ENCODE peak calls at places on chromosome 12, in eight cellular contexts. One of them, this sample, is unnamed.
A peak's percentile ranks its signal among the peaks of the same experiment; 100 is the strongest.

GRCh38 chr12:130017571-130018449 is 114.0 kb upstream of the TMEM132D start:
- DNase-seq in trophoblast cell: no peak
- DNase-seq in neuronal stem cell: no peak
- DNase-seq in esophagus squamous epithelium: no peak
- DNase-seq in mesendoderm: no peak
- DNase-seq in IMR-90: no peak
- DNase-seq in psoas muscle: peak; percentile 65
- DNase-seq in lower lobe of right lung: no peak
- DNase-seq in this sample: no peak

GRCh38 chr12:28872654-28873268 is 276.3 kb upstream of the FAR2 start:
- DNase-seq in trophoblast cell: peak; percentile 87
- DNase-seq in neuronal stem cell: peak; percentile 21
- DNase-seq in esophagus squamous epithelium: no peak
- DNase-seq in mesendoderm: peak; percentile 75
- DNase-seq in IMR-90: peak; percentile 67
- DNase-seq in psoas muscle: no peak
- DNase-seq in lower lobe of right lung: no peak
- DNase-seq in this sample: peak; percentile 72

GRCh38 chr12:118682656-118683055 is 298.7 kb upstream of the SRRM4 start:
- DNase-seq in trophoblast cell: no peak
- DNase-seq in neuronal stem cell: no peak
- DNase-seq in esophagus squamous epithelium: no peak
- DNase-seq in mesendoderm: no peak
- DNase-seq in IMR-90: no peak
- DNase-seq in psoas muscle: no peak
- DNase-seq in lower lobe of right lung: no peak
- DNase-seq in this sample: no peak

GRCh38 chr12:92596388-92596787 is 106.4 kb upstream of the PLEKHG7 start:
- DNase-seq in trophoblast cell: no peak
- DNase-seq in neuronal stem cell: no peak
- DNase-seq in esophagus squamous epithelium: no peak
- DNase-seq in mesendoderm: no peak
- DNase-seq in IMR-90: peak; percentile 83
- DNase-seq in psoas muscle: no peak
- DNase-seq in lower lobe of right lung: no peak
- DNase-seq in this sample: no peak

GRCh38 chr12:119354187-119354586 is 19.7 kb downstream of the CCDC60 start:
- DNase-seq in trophoblast cell: no peak
- DNase-seq in neuronal stem cell: no peak
- DNase-seq in esophagus squamous epithelium: no peak
- DNase-seq in mesendoderm: no peak
- DNase-seq in IMR-90: no peak
- DNase-seq in psoas muscle: no peak
- DNase-seq in lower lobe of right lung: no peak
- DNase-seq in this sample: no peak

GRCh38 chr12:49697808-49698207 is 9.4 kb downstream of the FMNL3 start:
- DNase-seq in trophoblast cell: no peak
- DNase-seq in neuronal stem cell: no peak
- DNase-seq in esophagus squamous epithelium: no peak
- DNase-seq in mesendoderm: no peak
- DNase-seq in IMR-90: no peak
- DNase-seq in psoas muscle: no peak
- DNase-seq in lower lobe of right lung: no peak
- DNase-seq in this sample: no peak

GRCh38 chr12:46664771-46665287 is 161.0 kb downstream of the SLC38A4 start:
- DNase-seq in trophoblast cell: peak; percentile 34
- DNase-seq in neuronal stem cell: no peak
- DNase-seq in esophagus squamous epithelium: no peak
- DNase-seq in mesendoderm: peak; percentile 37
- DNase-seq in IMR-90: peak; percentile 96
- DNase-seq in psoas muscle: no peak
- DNase-seq in lower lobe of right lung: no peak
- DNase-seq in this sample: no peak

GRCh38 chr12:112151766-112152541 is 26.6 kb downstream of the TRAFD1 start:
- DNase-seq in trophoblast cell: no peak
- DNase-seq in neuronal stem cell: no peak
- DNase-seq in esophagus squamous epithelium: no peak
- DNase-seq in mesendoderm: no peak
- DNase-seq in IMR-90: no peak
- DNase-seq in psoas muscle: no peak
- DNase-seq in lower lobe of right lung: no peak
- DNase-seq in this sample: no peak

GRCh38 chr12:23950775-23951391 is 1.4 kb upstream of the SOX5 start:
- DNase-seq in trophoblast cell: peak; percentile 7
- DNase-seq in neuronal stem cell: peak; percentile 73
- DNase-seq in esophagus squamous epithelium: no peak
- DNase-seq in mesendoderm: no peak
- DNase-seq in IMR-90: peak; percentile 17
- DNase-seq in psoas muscle: no peak
- DNase-seq in lower lobe of right lung: no peak
- DNase-seq in this sample: peak; percentile 29

GRCh38 chr12:124919646-124920352 is 5.3 kb upstream of the UBC start:
- DNase-seq in trophoblast cell: peak; percentile 94
- DNase-seq in neuronal stem cell: no peak
- DNase-seq in esophagus squamous epithelium: no peak
- DNase-seq in mesendoderm: peak; percentile 46
- DNase-seq in IMR-90: peak; percentile 38
- DNase-seq in psoas muscle: no peak
- DNase-seq in lower lobe of right lung: no peak
- DNase-seq in this sample: peak; percentile 37

GRCh38 chr12:20508962-20509361 is 140.6 kb downstream of the PDE3A start:
- DNase-seq in trophoblast cell: no peak
- DNase-seq in neuronal stem cell: no peak
- DNase-seq in esophagus squamous epithelium: no peak
- DNase-seq in mesendoderm: no peak
- DNase-seq in IMR-90: no peak
- DNase-seq in psoas muscle: no peak
- DNase-seq in lower lobe of right lung: no peak
- DNase-seq in this sample: no peak

GRCh38 chr12:65637774-65638173 is 186.5 kb upstream of the HMGA2 start:
- DNase-seq in trophoblast cell: no peak
- DNase-seq in neuronal stem cell: no peak
- DNase-seq in esophagus squamous epithelium: no peak
- DNase-seq in mesendoderm: no peak
- DNase-seq in IMR-90: peak; percentile 86
- DNase-seq in psoas muscle: no peak
- DNase-seq in lower lobe of right lung: no peak
- DNase-seq in this sample: no peak

GRCh38 chr12:40768125-40768864 is 76.1 kb downstream of the CNTN1 start:
- DNase-seq in trophoblast cell: no peak
- DNase-seq in neuronal stem cell: peak; percentile 1
- DNase-seq in esophagus squamous epithelium: no peak
- DNase-seq in mesendoderm: no peak
- DNase-seq in IMR-90: no peak
- DNase-seq in psoas muscle: no peak
- DNase-seq in lower lobe of right lung: no peak
- DNase-seq in this sample: no peak

GRCh38 chr12:86772688-86773087 is 516.5 kb upstream of the MGAT4C start:
- DNase-seq in trophoblast cell: peak; percentile 1
- DNase-seq in neuronal stem cell: no peak
- DNase-seq in esophagus squamous epithelium: no peak
- DNase-seq in mesendoderm: peak; percentile 1
- DNase-seq in IMR-90: peak; percentile 43
- DNase-seq in psoas muscle: no peak
- DNase-seq in lower lobe of right lung: no peak
- DNase-seq in this sample: no peak

GRCh38 chr12:45402288-45402687 is 186.4 kb downstream of the ANO6 start:
- DNase-seq in trophoblast cell: no peak
- DNase-seq in neuronal stem cell: no peak
- DNase-seq in esophagus squamous epithelium: no peak
- DNase-seq in mesendoderm: no peak
- DNase-seq in IMR-90: peak; percentile 50
- DNase-seq in psoas muscle: no peak
- DNase-seq in lower lobe of right lung: no peak
- DNase-seq in this sample: no peak

GRCh38 chr12:48126953-48127630 is 7.9 kb downstream of the PFKM start:
- DNase-seq in trophoblast cell: no peak
- DNase-seq in neuronal stem cell: no peak
- DNase-seq in esophagus squamous epithelium: no peak
- DNase-seq in mesendoderm: no peak
- DNase-seq in IMR-90: no peak
- DNase-seq in psoas muscle: no peak
- DNase-seq in lower lobe of right lung: no peak
- DNase-seq in this sample: no peak

GRCh38 chr12:1911598-1912575 is 6.6 kb downstream of the CACNA2D4 start:
- DNase-seq in trophoblast cell: no peak
- DNase-seq in neuronal stem cell: no peak
- DNase-seq in esophagus squamous epithelium: no peak
- DNase-seq in mesendoderm: no peak
- DNase-seq in IMR-90: no peak
- DNase-seq in psoas muscle: peak; percentile 88
- DNase-seq in lower lobe of right lung: peak; percentile 26
- DNase-seq in this sample: no peak

DNA sequence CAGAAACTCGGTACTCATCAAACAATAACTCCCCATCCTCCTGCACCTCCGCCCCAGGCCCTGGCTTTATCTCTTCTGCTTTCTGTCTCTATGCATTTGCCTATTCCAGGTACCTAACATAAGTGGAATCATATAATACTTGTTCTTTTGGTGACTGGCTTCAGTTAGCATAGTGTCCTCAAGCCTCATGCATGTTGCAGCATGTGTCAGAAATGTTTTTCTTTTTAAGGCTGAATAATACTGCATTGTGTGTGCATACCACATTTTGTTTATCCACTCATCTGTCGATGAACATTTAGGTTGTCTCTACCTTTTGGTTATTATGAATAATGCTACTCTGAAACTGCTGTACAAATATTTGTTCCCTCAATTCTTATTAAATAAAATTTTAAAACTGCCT is 117.1 kb downstream of the KICS2 start:
- DNase-seq in trophoblast cell: no peak
- DNase-seq in neuronal stem cell: no peak
- DNase-seq in esophagus squamous epithelium: no peak
- DNase-seq in mesendoderm: no peak
- DNase-seq in IMR-90: no peak
- DNase-seq in psoas muscle: no peak
- DNase-seq in lower lobe of right lung: no peak
- DNase-seq in this sample: no peak
- H3K27ac ChIP-seq in trophoblast cell: no peak overlapping the region
- H3K27ac ChIP-seq in neuronal stem cell: no peak overlapping the region
- H3K27ac ChIP-seq in esophagus squamous epithelium: no peak overlapping the region
- H3K27ac ChIP-seq in mesendoderm: no peak overlapping the region
- H3K27ac ChIP-seq in IMR-90: no peak overlapping the region
- H3K27ac ChIP-seq in psoas muscle: no peak overlapping the region
- H3K27ac ChIP-seq in lower lobe of right lung: no peak overlapping the region
- H3K27ac ChIP-seq in this sample: no peak overlapping the region

DNA sequence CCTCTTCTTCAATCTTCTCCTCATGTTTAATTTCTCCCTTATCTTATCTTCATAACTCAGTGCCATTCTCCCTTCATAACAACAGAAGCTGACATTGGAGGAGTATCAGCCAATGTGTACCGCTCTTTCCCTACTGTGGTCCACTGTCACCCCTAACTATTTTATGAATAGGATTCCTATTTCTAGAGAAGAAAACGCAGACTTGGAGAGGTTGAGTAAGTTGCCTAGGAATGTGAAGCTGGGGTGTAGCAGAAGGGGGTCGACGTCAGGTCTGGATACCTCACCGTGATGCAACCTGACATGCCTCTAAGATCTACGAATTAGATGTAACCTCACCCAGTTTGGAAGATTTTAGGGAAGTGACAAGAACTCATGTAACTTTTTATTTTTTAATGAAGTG is 17.1 kb downstream of the LMO3 start:
- DNase-seq in trophoblast cell: no peak
- DNase-seq in neuronal stem cell: no peak
- DNase-seq in esophagus squamous epithelium: no peak
- DNase-seq in mesendoderm: peak; percentile 75
- DNase-seq in IMR-90: peak; percentile 19
- DNase-seq in psoas muscle: no peak
- DNase-seq in lower lobe of right lung: no peak
- DNase-seq in this sample: no peak
- H3K27ac ChIP-seq in trophoblast cell: no peak overlapping the region
- H3K27ac ChIP-seq in neuronal stem cell: no peak overlapping the region
- H3K27ac ChIP-seq in esophagus squamous epithelium: no peak overlapping the region
- H3K27ac ChIP-seq in mesendoderm: no peak overlapping the region
- H3K27ac ChIP-seq in IMR-90: no peak overlapping the region
- H3K27ac ChIP-seq in psoas muscle: no peak overlapping the region
- H3K27ac ChIP-seq in lower lobe of right lung: no peak overlapping the region
- H3K27ac ChIP-seq in this sample: no peak overlapping the region

DNA sequence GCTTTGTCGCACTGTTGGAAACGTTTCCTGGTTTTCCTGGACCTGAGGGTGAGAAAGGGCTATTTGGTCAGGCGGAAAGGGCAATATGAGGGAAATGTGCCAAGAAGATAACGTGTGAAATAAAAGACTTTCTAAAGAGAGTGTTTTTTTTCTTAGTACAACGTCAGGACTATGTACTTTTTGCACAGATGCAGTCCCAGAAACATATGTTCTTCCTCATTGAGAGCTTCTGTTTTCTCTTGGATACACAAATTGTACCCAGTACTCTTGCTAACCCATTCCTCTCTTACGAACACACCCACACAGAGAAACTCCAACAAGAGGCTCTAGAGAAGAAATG is 669 bp upstream of the PKP2 start:
- DNase-seq in trophoblast cell: no peak
- DNase-seq in neuronal stem cell: no peak
- DNase-seq in esophagus squamous epithelium: no peak
- DNase-seq in mesendoderm: no peak
- DNase-seq in IMR-90: no peak
- DNase-seq in psoas muscle: no peak
- DNase-seq in lower lobe of right lung: no peak
- DNase-seq in this sample: no peak
- H3K27ac ChIP-seq in trophoblast cell: peak overlapping the region; percentile 30
- H3K27ac ChIP-seq in neuronal stem cell: no peak overlapping the region
- H3K27ac ChIP-seq in esophagus squamous epithelium: peak overlapping the region; percentile 75
- H3K27ac ChIP-seq in mesendoderm: peak overlapping the region; percentile 12
- H3K27ac ChIP-seq in IMR-90: no peak overlapping the region
- H3K27ac ChIP-seq in psoas muscle: peak overlapping the region; percentile 19
- H3K27ac ChIP-seq in lower lobe of right lung: peak overlapping the region; percentile 49
- H3K27ac ChIP-seq in this sample: peak overlapping the region; percentile 41

GRCh38 chr12:27109339-27110023 is 27.1 kb upstream of the C12orf71 start:
- DNase-seq in trophoblast cell: no peak
- DNase-seq in neuronal stem cell: no peak
- DNase-seq in esophagus squamous epithelium: no peak
- DNase-seq in mesendoderm: no peak
- DNase-seq in IMR-90: no peak
- DNase-seq in psoas muscle: no peak
- DNase-seq in lower lobe of right lung: no peak
- DNase-seq in this sample: no peak
- H3K27ac ChIP-seq in trophoblast cell: no peak overlapping the region
- H3K27ac ChIP-seq in neuronal stem cell: no peak overlapping the region
- H3K27ac ChIP-seq in esophagus squamous epithelium: peak overlapping the region; percentile 49
- H3K27ac ChIP-seq in mesendoderm: no peak overlapping the region
- H3K27ac ChIP-seq in IMR-90: no peak overlapping the region
- H3K27ac ChIP-seq in psoas muscle: no peak overlapping the region
- H3K27ac ChIP-seq in lower lobe of right lung: no peak overlapping the region
- H3K27ac ChIP-seq in this sample: no peak overlapping the region